ENCODE peak calls at places on chromosomes 4 and X, in four cellular contexts. D is IMR-90, T is H9, Z is H1. N is an unnamed sample.

GRCh38 chr4:92121099-92121498 is 182.7 kb upstream of the GRID2 start:
- DNase-seq in D (no peak), T (no peak), Z (no peak), N (no peak)

GRCh38 chr4:76546282-76547166 is 111.5 kb downstream of the SHROOM3 start:
- DNase-seq in D (peak), T (no peak), Z (no peak), N (peak)

GRCh38 chr4:48898733-48899431 is 7.7 kb downstream of the OCIAD2 start:
- DNase-seq in T (no peak), D (no peak), Z (no peak), N (no peak)

GRCh38 chr4:123869517-123870282 is 473.1 kb downstream of the SPRY1 start:
- DNase-seq in Z (no peak), D (no peak), T (no peak), N (no peak)

GRCh38 chrX:50581405-50581804 is 110.8 kb upstream of the DGKK start:
- DNase-seq in D (no peak), T (no peak), Z (no peak), N (no peak)

GRCh38 chr4:104025251-104025650 is 305.5 kb upstream of the TACR3 start:
- DNase-seq in D (no peak), Z (no peak), T (no peak), N (no peak)

GRCh38 chrX:48919360-48919821 is 567 bp upstream of the PIM2 start:
- DNase-seq in D (no peak), T (no peak), Z (peak), N (peak)

GRCh38 chrX:65821721-65822496 is 154.5 kb downstream of the MSN start:
- DNase-seq in D (no peak), T (no peak), Z (no peak), N (peak)

GRCh38 chrX:3728454-3728853 is 15.0 kb upstream of the PRKX start:
- DNase-seq in Z (no peak), D (peak), T (no peak), N (no peak)

GRCh38 chrX:39203427-39203826 is 402.2 kb downstream of the MID1IP1 start:
- DNase-seq in Z (no peak), D (no peak), T (no peak), N (no peak)

GRCh38 chr4:71944956-71945355 is 86.8 kb upstream of the NPFFR2 start:
- DNase-seq in T (no peak), Z (no peak), D (peak), N (peak)

GRCh38 chrX:17697191-17697590 is 40.1 kb upstream of the SCML1 start:
- DNase-seq in T (no peak), D (peak), Z (no peak), N (no peak)

GRCh38 chr4:6441202-6441582 is 31.2 kb downstream of the PPP2R2C start:
- DNase-seq in Z (no peak), D (no peak), T (no peak), N (no peak)

GRCh38 chrX:155293771-155294170 is 29.5 kb upstream of the RAB39B start:
- DNase-seq in Z (no peak), T (no peak), D (no peak), N (no peak)

GRCh38 chr4:94641702-94642560 is 115.8 kb upstream of the BMPR1B start:
- DNase-seq in T (no peak), Z (no peak), D (peak), N (no peak)

GRCh38 chr4:177607111-177607573 is 164.9 kb upstream of the AGA start:
- DNase-seq in T (no peak), Z (no peak), D (no peak), N (no peak)

GRCh38 chr4:25234390-25235367 is 846 bp downstream of the PI4K2B start:
- DNase-seq in Z (peak), D (peak), T (peak), N (peak)

GRCh38 chr4:98996056-98996941 is 778 bp downstream of the METAP1 start:
- DNase-seq in T (no peak), Z (no peak), D (peak), N (peak)

GRCh38 chr4:183335369-183335940 is 13.2 kb upstream of the CLDN24 start:
- DNase-seq in T (no peak), D (peak), Z (no peak), N (peak)

GRCh38 chrX:39577976-39578962 is 519.5 kb downstream of the BCOR start:
- DNase-seq in D (no peak), T (no peak), Z (no peak), N (no peak)

GRCh38 chr4:98976716-98977115 is 18.8 kb upstream of the METAP1 start:
- DNase-seq in Z (no peak), T (no peak), D (peak), N (no peak)

GRCh38 chr4:5409237-5409636 is 299.1 kb downstream of the EVC2 start:
- DNase-seq in T (no peak), D (peak), Z (no peak), N (no peak)

GRCh38 chr4:163553146-163553545 is 58.7 kb downstream of the TMA16 start:
- DNase-seq in Z (no peak), D (no peak), T (no peak), N (no peak)

GRCh38 chr4:163558539-163559044 is 64.1 kb downstream of the TMA16 start:
- DNase-seq in T (no peak), Z (no peak), D (no peak), N (no peak)

GRCh38 chr4:163556169-163556568 is 61.7 kb downstream of the TMA16 start:
- DNase-seq in D (peak), T (no peak), Z (no peak), N (no peak)

GRCh38 chr4:163554870-163555465 is 60.5 kb downstream of the TMA16 start:
- DNase-seq in Z (no peak), D (peak), T (no peak), N (no peak)

GRCh38 chr4:163556650-163557391 is 62.3 kb downstream of the TMA16 start:
- DNase-seq in Z (no peak), T (no peak), D (no peak), N (no peak)
- H3K56ac ChIP-seq in Z (no peak), T (no peak), D (no peak), N (no peak)

DNA sequence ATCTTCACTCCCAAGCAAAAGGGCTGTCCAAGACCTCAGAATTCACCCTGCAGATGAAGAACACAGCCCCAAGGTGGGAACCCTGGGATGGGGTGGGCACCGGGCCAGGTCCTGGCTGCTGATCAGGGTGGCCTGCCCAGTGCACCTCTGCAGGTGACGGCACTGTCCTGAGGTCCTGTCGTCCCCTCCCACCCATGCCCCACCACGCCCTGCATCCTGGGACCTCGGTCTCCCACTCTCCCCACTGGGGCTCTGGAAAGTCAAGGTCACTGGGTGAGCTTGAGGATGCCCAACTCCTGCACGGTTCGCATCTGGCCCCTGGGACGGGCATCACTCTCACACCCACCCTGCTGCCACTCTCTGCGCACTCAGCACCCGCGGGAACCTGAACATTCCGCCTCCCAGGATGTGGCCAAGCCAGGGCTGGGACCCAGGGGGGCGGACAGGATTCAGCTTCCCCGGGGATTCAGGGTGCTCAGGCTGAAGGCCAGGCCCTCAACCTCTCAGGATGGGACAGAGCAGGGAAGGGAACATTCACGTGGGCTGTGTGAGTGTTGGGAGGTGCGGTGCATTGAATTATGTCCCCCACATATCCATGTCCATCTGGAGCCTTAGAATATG is 115.9 kb downstream of the CPZ start:
- DNase-seq in D (no peak), T (no peak), Z (peak), N (no peak)
- H3K56ac ChIP-seq in D (no peak), T (no peak), Z (no peak), N (no peak)

GRCh38 chrX:136369377-136369776 is 68.6 kb downstream of the ADGRG4 start:
- DNase-seq in Z (no peak), T (no peak), D (no peak), N (no peak)
- H3K56ac ChIP-seq in Z (no peak), T (no peak), D (no peak), N (no peak)

GRCh38 chrX:42459735-42460134 is 318.2 kb downstream of the PPP1R2C start:
- DNase-seq in Z (no peak), T (no peak), D (no peak), N (no peak)
- H3K56ac ChIP-seq in Z (no peak), T (no peak), D (no peak), N (no peak)

GRCh38 chr4:64617813-64618212 is 208.6 kb upstream of the TECRL start:
- DNase-seq in Z (no peak), D (no peak), T (no peak), N (peak)
- H3K56ac ChIP-seq in Z (no peak), D (no peak), T (no peak), N (no peak)

GRCh38 chr4:162836773-162837172 is 329.9 kb downstream of the NAF1 start:
- DNase-seq in D (no peak), T (no peak), Z (no peak), N (no peak)

GRCh38 chr4:162830899-162831298 is 335.8 kb downstream of the NAF1 start:
- DNase-seq in T (no peak), D (no peak), Z (no peak), N (no peak)
- H3K56ac ChIP-seq in T (no peak), D (no peak), Z (no peak), N (no peak)

DNA sequence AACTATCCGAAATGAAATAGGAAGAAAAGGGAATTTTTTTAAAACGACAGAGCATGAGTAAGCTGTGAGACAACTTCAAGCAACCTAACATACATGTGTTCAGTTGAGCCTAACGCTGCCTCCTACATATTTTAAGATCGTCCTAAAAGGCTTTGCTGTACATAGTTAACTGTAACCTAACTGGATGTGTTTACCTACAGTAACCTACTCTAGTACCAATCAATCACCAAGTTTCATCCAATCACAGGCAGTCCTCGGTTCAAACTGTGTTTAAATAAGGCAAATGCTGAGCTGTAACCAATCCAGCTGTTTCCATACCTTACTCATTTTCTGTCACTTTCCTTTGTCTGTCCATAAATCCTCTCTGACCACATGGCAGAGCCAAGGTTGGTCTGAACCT is 17.1 kb downstream of the RCHY1 start:
- DNase-seq in D (peak), Z (no peak), T (no peak), N (no peak)
- H3K56ac ChIP-seq in D (no peak), Z (no peak), T (no peak), N (no peak)

GRCh38 chr4:138242076-138242829 is at the start of gene SLC7A11:
- DNase-seq in Z (peak), T (peak), D (peak), N (peak)
- H3K56ac ChIP-seq in Z (peak), T (peak), D (peak), N (peak)

DNA sequence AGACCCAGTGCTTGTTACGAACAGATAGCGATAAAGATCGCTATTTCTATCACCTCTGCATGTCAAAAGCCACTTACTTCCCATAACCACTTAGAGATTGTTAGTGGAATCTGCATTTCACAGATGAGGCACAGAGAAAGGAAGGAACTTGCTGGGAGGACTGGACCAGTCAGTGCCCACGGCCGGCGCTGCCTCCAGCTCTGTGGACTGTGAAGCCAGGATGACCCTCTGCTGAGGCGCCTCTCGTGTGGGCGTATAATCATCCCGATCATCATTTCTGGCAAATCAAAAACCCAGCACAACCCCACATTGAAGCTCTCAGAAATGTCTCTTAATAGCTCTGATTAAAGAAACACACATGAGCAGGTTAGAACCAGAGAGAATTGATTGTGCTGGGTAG is 61.5 kb upstream of the ADRA2C start:
- DNase-seq in Z (no peak), D (no peak), T (no peak), N (no peak)
- H3K56ac ChIP-seq in Z (no peak), D (no peak), T (no peak), N (no peak)

GRCh38 chr4:87387237-87387636 is 3.8 kb downstream of the HSD17B11 start:
- DNase-seq in D (no peak), Z (no peak), T (no peak), N (no peak)

GRCh38 chr4:87377816-87378215 is 13.2 kb downstream of the HSD17B11 start:
- DNase-seq in T (no peak), D (no peak), Z (no peak), N (no peak)

GRCh38 chr4:87382116-87382515 is 8.9 kb downstream of the HSD17B11 start:
- DNase-seq in D (no peak), T (no peak), Z (no peak), N (no peak)

GRCh38 chr4:87382931-87383330 is 8.1 kb downstream of the HSD17B11 start:
- DNase-seq in T (no peak), D (no peak), Z (no peak), N (no peak)
- H3K56ac ChIP-seq in T (no peak), D (no peak), Z (no peak), N (no peak)